ENCODE peak calls at places on chromosomes 3 and 15, in five cellular contexts. P is HepG2, I is GM12878, V is H1, M is K562. C is an unnamed sample.
A peak's percentile ranks its signal among the peaks of the same experiment; 100 is the strongest.

GRCh38 chr15:48796521-48796920 is 14.3 kb downstream of the CEP152 start:
- DNase-seq in M (no peak), P (no peak), I (no peak), V (no peak), C (no peak)

GRCh38 chr3:43884581-43884980 is 193.8 kb downstream of the ABHD5 start:
- DNase-seq in M (no peak), P (no peak), V (no peak), I (no peak), C (no peak)

GRCh38 chr15:43508421-43508820 is 9.0 kb upstream of the MAP1A start:
- DNase-seq in M (no peak), I (no peak), P (no peak), V (no peak), C (no peak)

GRCh38 chr3:159263750-159264561 is 462.1 kb downstream of the MFSD1 start:
- DNase-seq in P (peak; percentile 22), V (no peak), M (peak; percentile 40), I (no peak), C (peak; percentile 31)

GRCh38 chr3:38519651-38520050 is 23.5 kb downstream of the EXOG start:
- DNase-seq in I (no peak), P (no peak), V (no peak), M (peak; percentile 51), C (no peak)

GRCh38 chr15:95987299-95987698 is 343.2 kb upstream of the NR2F2 start:
- DNase-seq in I (no peak), P (no peak), V (no peak), M (no peak), C (no peak)

GRCh38 chr3:184814214-184814613 is 2.2 kb downstream of the VPS8 start:
- DNase-seq in V (no peak), M (no peak), P (no peak), I (peak; percentile 8), C (no peak)

GRCh38 chr3:168051579-168052183 is 44.0 kb downstream of the GOLIM4 start:
- DNase-seq in I (peak; percentile 12), M (no peak), V (no peak), P (no peak), C (no peak)

GRCh38 chr3:106728315-106728821 is 648.9 kb upstream of the CCDC54 start:
- DNase-seq in P (no peak), M (no peak), I (no peak), V (no peak), C (peak; percentile 42)

GRCh38 chr3:168121175-168121853 is 25.6 kb upstream of the GOLIM4 start:
- DNase-seq in P (no peak), I (no peak), V (no peak), M (peak; percentile 51), C (no peak)

GRCh38 chr3:148992027-148992634 is 791 bp downstream of the GYG1 start:
- DNase-seq in V (no peak), P (peak; percentile 8), I (no peak), M (peak; percentile 54), C (no peak)

GRCh38 chr15:66898656-66899402 is 166.6 kb upstream of the SMAD3 start:
- DNase-seq in V (no peak), I (no peak), P (no peak), M (no peak), C (no peak)

GRCh38 chr15:31344824-31345605 is 18.4 kb downstream of the KLF13 start:
- DNase-seq in V (no peak), I (no peak), M (no peak), P (no peak), C (no peak)

GRCh38 chr3:176961916-176962315 is 235.4 kb downstream of the TBL1XR1 start:
- DNase-seq in I (no peak), P (no peak), M (no peak), V (no peak), C (no peak)

GRCh38 chr15:25846377-25846776 is 16.8 kb downstream of the ATP10A start:
- DNase-seq in P (no peak), V (no peak), M (no peak), I (no peak), C (no peak)

GRCh38 chr3:64863811-64864210 is 176.0 kb upstream of the ADAMTS9 start:
- DNase-seq in V (no peak), M (no peak), I (no peak), P (no peak), C (no peak)

GRCh38 chr3:105356988-105357387 is 9.7 kb upstream of the ALCAM start:
- DNase-seq in V (no peak), M (no peak), P (no peak), I (no peak), C (no peak)

GRCh38 chr3:105352976-105353375 is 13.7 kb upstream of the ALCAM start:
- DNase-seq in V (no peak), M (no peak), P (no peak), I (no peak), C (no peak)

GRCh38 chr3:105353485-105354161 is 13.1 kb upstream of the ALCAM start:
- DNase-seq in V (no peak), I (no peak), M (no peak), P (no peak), C (no peak)

GRCh38 chr3:105355355-105356063 is 11.2 kb upstream of the ALCAM start:
- DNase-seq in P (no peak), V (no peak), I (no peak), M (no peak), C (no peak)

DNA sequence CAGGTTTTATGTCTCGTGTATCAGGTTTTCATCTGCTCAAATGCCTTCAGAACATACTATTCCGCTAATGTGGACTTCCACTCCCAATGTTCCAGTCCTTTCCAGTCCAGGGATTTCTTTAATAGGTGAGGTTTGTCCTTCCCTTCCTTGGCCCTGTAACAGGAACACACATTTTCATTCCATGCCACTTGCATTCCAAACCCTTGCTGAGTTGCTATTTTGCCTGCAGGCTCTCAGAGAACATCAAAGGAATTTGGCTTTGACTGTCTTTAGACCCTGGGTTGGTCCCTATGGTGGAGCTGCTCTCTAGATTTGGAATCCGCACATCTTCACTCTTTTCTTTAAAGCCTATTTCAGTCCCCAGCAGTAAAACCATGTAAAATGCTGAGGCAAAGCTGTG is 12.3 kb upstream of the ALCAM start:
- DNase-seq in V (no peak), P (no peak), M (no peak), I (no peak), C (no peak)
- TF ChIP-seq SP1 in V (no peak), P (no peak), M (no peak), I (no peak), C (no peak)

DNA sequence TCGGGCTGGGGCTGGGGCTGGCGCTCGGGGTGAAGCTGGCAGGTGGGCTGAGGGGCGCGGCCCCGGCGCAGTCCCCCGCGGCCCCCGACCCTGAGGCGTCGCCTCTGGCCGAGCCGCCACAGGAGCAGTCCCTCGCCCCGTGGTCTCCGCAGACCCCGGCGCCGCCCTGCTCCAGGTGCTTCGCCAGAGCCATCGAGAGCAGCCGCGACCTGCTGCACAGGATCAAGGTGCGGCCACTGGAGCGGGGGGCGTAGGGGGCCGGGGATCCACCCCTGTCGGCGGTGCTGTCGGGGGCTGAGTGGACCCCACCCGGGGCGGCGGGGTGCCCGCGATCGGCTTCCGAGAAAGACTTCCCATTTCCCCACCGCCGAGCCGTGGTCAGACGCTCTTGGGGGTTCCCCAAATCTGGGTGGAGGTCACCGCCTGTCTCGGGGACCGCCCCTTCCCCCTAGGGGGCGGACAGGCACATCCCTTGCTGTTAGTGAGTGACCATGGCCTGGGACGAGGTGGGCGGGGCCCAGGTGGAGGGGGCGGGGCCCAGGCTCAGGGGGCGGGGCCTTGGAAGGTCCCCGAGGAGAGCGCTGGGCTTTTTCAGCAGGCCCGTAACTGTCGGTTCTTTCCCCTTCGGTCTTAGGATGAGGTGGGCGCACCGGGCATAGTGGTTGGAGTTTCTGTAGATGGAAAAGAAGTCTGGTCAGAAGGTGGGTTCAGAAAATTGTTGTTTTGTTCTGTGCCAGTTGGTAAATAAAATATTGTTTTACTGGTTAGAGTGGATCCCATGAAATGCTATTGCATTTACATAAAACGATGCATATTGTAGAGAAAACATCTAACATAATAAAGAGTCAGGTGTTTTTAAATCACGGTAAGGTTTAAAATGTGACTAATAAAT is 587 bp downstream of the LACTB start:
- DNase-seq in P (peak; percentile 73), M (peak; percentile 86), I (peak; percentile 44), V (peak; percentile 21), C (peak; percentile 44)
- TF ChIP-seq ZNF274 in P (no peak), M (no peak), I (no peak), V (no peak), C (no peak)

DNA sequence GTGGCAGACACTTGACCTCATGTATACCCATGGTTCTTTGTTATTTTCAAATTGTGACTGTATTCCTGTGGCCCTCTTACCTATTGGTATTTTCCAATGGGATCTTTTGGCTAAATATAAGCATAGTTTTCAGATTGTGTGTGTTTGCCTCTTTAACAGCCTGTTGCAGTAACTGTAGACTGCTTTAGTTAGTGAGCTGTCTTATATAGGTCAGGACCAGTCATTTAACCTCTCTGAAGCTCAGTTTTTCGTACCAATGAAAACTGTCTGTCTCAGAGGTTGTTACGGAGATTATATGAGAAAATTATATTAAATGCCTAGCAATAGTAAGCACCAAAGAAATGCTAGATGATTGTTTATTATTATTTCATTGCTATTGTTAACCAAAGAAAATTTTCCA is 29.3 kb upstream of the CAPN3 start:
- DNase-seq in P (no peak), V (no peak), I (no peak), M (no peak), C (no peak)
- TF ChIP-seq SP1 in P (no peak), V (no peak), I (no peak), M (no peak), C (no peak)

GRCh38 chr15:28122038-28122949 is 23.2 kb upstream of the OCA2 start:
- DNase-seq in M (no peak), V (no peak), P (no peak), I (no peak), C (no peak)

GRCh38 chr15:28124841-28125240 is 25.7 kb upstream of the OCA2 start:
- DNase-seq in I (no peak), V (no peak), P (no peak), M (no peak), C (no peak)

GRCh38 chr15:28120359-28120640 is 21.2 kb upstream of the OCA2 start:
- DNase-seq in M (no peak), I (no peak), P (no peak), V (no peak), C (no peak)

GRCh38 chr15:28125673-28126651 is 26.8 kb upstream of the OCA2 start:
- DNase-seq in P (peak; percentile 37), I (no peak), V (no peak), M (peak; percentile 61), C (peak; percentile 33)

DNA sequence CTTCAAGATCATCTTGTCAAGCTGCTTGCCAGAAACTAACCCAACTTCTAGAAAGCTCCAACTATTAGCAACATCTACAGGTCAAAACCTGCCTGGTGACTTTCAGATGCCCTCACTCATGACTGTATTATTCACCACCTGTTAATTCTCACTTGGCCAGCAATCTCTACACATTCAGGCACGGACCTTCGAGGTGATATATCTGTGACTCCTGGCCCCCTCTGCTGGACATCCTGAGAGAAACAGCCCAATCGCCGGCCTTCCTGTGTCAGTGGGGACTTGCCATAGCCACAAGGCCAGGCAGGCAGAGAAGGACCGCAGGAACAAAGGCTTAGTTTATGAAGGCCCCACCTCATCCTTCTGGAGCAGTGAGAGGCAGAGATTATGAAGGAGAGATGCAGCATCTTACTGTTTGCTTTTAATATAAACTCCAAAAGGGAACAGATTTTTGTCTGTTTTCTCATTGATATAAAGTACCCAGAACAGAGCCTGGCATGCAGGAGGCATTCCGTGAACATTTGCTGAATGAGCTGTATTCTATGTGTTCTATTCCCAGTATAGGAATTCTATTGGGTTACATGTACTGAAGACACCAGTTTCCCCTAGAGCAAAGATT is 24.4 kb upstream of the OCA2 start:
- DNase-seq in V (peak; percentile 29), I (no peak), P (peak; percentile 57), M (peak; percentile 71), C (peak; percentile 41)
- TF ChIP-seq ZNF274 in V (no peak), I (no peak), P (no peak), M (no peak), C (no peak)

C was measured in HCT116.